ENCODE peak calls at places on chromosomes 3 and 15, in nine cellular contexts. V is lower lobe of right lung, I is Peyer's patch, P is GM12865, C is uterus, R is brain microvascular endothelial cell, D is thoracic aorta, X is astrocyte of the cerebellum, A is GM23338. W is an unnamed sample.

GRCh38 chr15:72967397-72967796 is 84.9 kb upstream of the NEO1 start:
- DNase-seq in V (no peak), I (no peak), P (no peak), C (no peak), R (no peak), D (no peak), X (no peak), A (no peak), W (no peak)

GRCh38 chr3:13022348-13023250 is 50.6 kb downstream of the IQSEC1 start:
- DNase-seq in V (peak; percentile 50), I (peak; percentile 81), P (peak; percentile 58), C (peak; percentile 76), R (peak; percentile 80), D (peak; percentile 50), X (peak; percentile 62), A (peak; percentile 62), W (peak; percentile 71)

GRCh38 chr3:10697918-10698317 is 118.1 kb upstream of the SLC6A11 start:
- DNase-seq in V (no peak), I (no peak), P (no peak), C (no peak), R (peak; percentile 12), D (no peak), X (no peak), A (peak; percentile 49), W (no peak)

GRCh38 chr3:194860725-194861124 is 175.0 kb downstream of the FAM43A start:
- DNase-seq in V (no peak), I (no peak), P (no peak), C (no peak), R (no peak), D (no peak), X (no peak), A (no peak), W (no peak)

GRCh38 chr3:156160653-156161052 is 40.3 kb downstream of the KCNAB1 start:
- DNase-seq in V (no peak), I (no peak), P (peak; percentile 43), C (no peak), R (no peak), D (no peak), X (no peak), A (no peak), W (peak; percentile 24)

GRCh38 chr3:108985844-108986243 is 32.2 kb upstream of the GUCA1C start:
- DNase-seq in V (no peak), I (no peak), P (no peak), C (no peak), R (no peak), D (no peak), X (no peak), A (peak; percentile 17), W (no peak)

GRCh38 chr15:73244333-73244732 is 124.4 kb downstream of the HCN4 start:
- DNase-seq in V (no peak), I (no peak), P (peak; percentile 31), C (no peak), R (no peak), D (no peak), X (no peak), A (peak; percentile 76), W (peak; percentile 18)

GRCh38 chr15:64851503-64851840 is 9.8 kb downstream of the PLEKHO2 start:
- DNase-seq in V (no peak), I (no peak), P (no peak), C (peak; percentile 62), R (peak; percentile 77), D (no peak), X (peak; percentile 24), A (peak; percentile 72), W (no peak)

GRCh38 chr15:55740479-55740878 is 2.5 kb downstream of the PRTG start:
- DNase-seq in V (no peak), I (no peak), P (no peak), C (no peak), R (no peak), D (no peak), X (no peak), A (no peak), W (no peak)

GRCh38 chr3:157190242-157190876 is 30.4 kb upstream of the CCNL1 start:
- DNase-seq in V (no peak), I (no peak), P (no peak), C (no peak), R (no peak), D (no peak), X (no peak), A (no peak), W (no peak)

GRCh38 chr15:68328485-68328884 is 50.9 kb downstream of the FEM1B start:
- DNase-seq in V (no peak), I (no peak), P (no peak), C (no peak), R (no peak), D (no peak), X (no peak), A (no peak), W (no peak)

GRCh38 chr15:101528108-101528916 is 38.8 kb upstream of the PCSK6 start:
- DNase-seq in V (no peak), I (no peak), P (no peak), C (peak; percentile 43), R (no peak), D (no peak), X (no peak), A (no peak), W (no peak)

GRCh38 chr3:179186426-179186825 is 38.3 kb downstream of the PIK3CA start:
- DNase-seq in V (no peak), I (no peak), P (no peak), C (no peak), R (no peak), D (no peak), X (peak; percentile 29), A (no peak), W (no peak)

GRCh38 chr3:133330043-133330442 is 69.8 kb upstream of the BFSP2 start:
- DNase-seq in V (no peak), I (no peak), P (no peak), C (no peak), R (no peak), D (no peak), X (no peak), A (peak; percentile 75), W (no peak)

GRCh38 chr3:37256447-37256846 is 82.1 kb upstream of the LRRFIP2 start:
- DNase-seq in V (no peak), I (no peak), P (no peak), C (no peak), R (no peak), D (no peak), X (no peak), A (peak; percentile 59), W (no peak)

DNA sequence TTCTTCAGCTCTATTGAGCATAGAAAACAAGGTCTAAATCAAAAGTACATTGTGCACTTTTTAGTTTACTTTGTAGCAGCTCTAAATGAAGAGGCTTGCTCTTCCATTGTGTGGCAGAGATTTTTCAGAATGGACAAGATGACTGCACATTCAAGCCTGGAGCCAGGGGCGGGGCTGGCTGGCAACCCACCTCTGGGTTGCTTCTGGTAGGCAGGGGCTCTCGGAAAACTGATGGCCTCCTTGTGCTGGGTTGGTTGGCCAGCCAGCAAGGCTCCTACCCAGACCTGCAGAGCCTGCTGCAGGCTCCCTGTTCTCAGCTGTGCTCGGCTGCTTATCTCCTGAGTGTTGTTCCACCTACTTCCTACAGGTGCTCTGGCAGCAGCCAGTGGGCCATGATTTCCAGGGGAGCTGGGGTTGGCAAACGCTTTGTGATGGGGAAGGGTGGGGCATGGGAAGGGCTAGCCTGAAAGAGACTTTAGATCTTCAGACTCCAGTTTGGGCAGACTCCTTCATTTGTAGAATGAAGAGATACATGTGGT is 8.8 kb downstream of the BSN start:
- DNase-seq in V (no peak), I (no peak), P (no peak), C (no peak), R (no peak), D (no peak), X (no peak), A (peak; percentile 74), W (no peak)
- TF ChIP-seq CTCF in V (no peak), I (no peak), P (no peak), C (no peak), R (peak; percentile 8), D (no peak), X (no peak), A (no peak), W (no peak)

DNA sequence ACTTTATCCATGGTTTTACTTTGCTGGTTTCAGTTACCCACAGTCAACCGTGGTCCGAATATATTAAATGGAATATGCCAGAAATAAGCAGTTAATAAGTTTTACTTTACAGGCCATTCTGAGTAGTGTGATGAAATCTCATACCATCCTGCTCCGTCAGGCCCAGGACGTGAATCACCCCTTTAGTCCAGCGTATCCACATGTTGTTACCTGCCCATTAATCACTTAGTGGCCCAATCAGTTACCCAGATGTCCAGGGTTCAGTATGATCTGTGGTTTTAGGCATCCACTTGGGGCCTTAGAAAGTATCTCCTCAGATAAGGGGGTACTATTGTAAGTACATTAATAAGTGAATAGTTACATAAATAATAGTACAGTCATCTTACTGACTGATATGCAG is 88.0 kb downstream of the TTBK2 start:
- DNase-seq in V (no peak), I (no peak), P (no peak), C (no peak), R (peak; percentile 88), D (no peak), X (peak; percentile 38), A (no peak), W (no peak)
- TF ChIP-seq CTCF in V (no peak), I (no peak), P (no peak), C (no peak), R (no peak), D (no peak), X (no peak), A (no peak), W (no peak)

DNA sequence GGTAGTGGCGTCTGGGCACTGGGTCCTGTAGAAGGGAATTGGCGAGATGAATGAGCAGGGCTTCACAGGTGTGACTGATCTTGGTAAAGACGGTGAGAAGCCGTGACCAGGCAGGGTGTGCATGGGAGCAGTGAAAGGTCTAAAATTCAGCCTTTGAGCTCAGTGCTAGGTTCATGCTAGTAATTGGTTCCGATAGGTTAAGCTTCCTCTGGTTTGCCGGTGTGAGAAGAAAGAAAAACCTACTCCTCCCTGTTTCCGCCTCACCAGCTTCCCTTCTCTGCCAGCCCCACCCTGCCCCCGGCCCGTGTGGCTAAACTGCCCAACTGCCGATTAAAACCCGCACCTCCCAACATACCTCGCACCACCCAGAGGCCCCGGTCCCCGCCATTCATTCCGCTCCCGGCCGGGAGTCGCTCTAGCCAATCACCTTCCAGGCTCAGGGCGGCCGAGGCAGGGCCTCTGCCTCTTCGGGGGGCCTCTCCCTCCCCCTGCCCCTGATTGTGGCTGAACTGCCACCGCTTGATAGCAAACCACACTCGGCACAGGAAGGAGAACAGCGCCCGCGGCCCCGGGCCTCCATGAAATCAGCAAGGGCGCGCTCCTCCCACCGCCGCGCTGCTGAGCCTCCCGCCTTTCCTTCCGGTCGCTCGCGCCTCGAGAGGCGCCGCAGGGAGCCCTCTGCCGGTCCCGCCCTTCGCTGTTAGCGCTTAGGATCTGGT is 7.3 kb upstream of the NRROS start:
- DNase-seq in V (peak; percentile 94), I (peak; percentile 89), P (peak; percentile 95), C (peak; percentile 67), R (peak; percentile 40), D (no peak), X (no peak), A (peak; percentile 95), W (peak; percentile 86)
- TF ChIP-seq CTCF in V (peak; percentile 45), I (no peak), P (peak; percentile 25), C (peak; percentile 30), R (peak; percentile 26), D (peak; percentile 23), X (no peak), A (peak; percentile 13), W (peak; percentile 44)

DNA sequence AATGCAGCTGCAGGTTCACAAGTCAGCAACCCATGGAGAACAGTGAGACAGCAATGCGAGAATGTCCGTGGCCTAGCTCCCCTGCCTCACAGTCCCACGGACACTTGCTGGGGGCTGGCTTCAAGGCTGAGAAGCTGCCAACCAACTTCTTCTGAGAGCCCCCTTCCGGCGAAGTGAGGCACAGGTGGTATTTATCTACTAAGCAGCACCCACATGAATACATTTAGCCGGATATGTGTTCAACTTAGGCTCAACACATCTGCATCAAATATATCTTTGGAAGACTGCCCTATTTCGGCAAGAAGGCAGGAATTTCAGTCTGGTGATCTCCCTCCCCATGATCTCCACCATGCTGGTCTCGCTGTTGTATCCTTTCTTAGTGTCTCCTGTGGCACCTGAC is 341.0 kb upstream of the NR2E3 start:
- DNase-seq in V (no peak), I (no peak), P (no peak), C (no peak), R (no peak), D (no peak), X (no peak), A (peak; percentile 37), W (no peak)
- TF ChIP-seq CTCF in V (no peak), I (no peak), P (no peak), C (no peak), R (no peak), D (no peak), X (no peak), A (peak; percentile 40), W (no peak)